ENCODE peak calls at places on chromosomes 1 and 21, in seven cellular contexts. L is stimulated activated CD8-positive, alpha-beta memory T cell treated with anti-CD3 and anti-CD28 coated beads, Interleukin-4, amount 100 ng/mL, for 4 hours; I is CD4-positive, alpha-beta T cell; Y is stimulated activated CD4-positive, alpha-beta T cell treated with anti-CD3 and anti-CD28 coated beads, Interleukin-2, amount 100 ng/mL, for 48 hours; Q is nucleus accumbens; K is activated CD8-positive, alpha-beta memory T cell treated with anti-CD3 and anti-CD28 coated beads for 1 hour; T is NAMALWA. D is an unnamed sample.

GRCh38 chr1:206590025-206590834 is 22.0 kb downstream of the EIF2D start:
- DNase-seq in K (no peak), Y (peak; percentile 56), Q (no peak), T (no peak), L (peak; percentile 41), I (no peak), D (no peak)

GRCh38 chr21:29360799-29361765 is 62.4 kb downstream of the BACH1 start:
- DNase-seq in K (no peak), L (no peak), T (peak; percentile 13), Q (peak; percentile 5), Y (no peak), I (no peak), D (no peak)

GRCh38 chr1:164651378-164651951 is 92.5 kb downstream of the PBX1 start:
- DNase-seq in K (no peak), L (no peak), T (no peak), I (no peak), Y (no peak), Q (no peak), D (no peak)

GRCh38 chr1:241964550-241965241 is 7.1 kb downstream of the BECN2 start:
- DNase-seq in I (no peak), K (no peak), L (no peak), Q (no peak), T (no peak), Y (no peak), D (no peak)

GRCh38 chr21:42721341-42721824 is 68.0 kb downstream of the PDE9A start:
- DNase-seq in K (no peak), T (no peak), I (no peak), L (no peak), Y (no peak), Q (no peak), D (no peak)

GRCh38 chr1:44587796-44588460 is 86.4 kb downstream of the TMEM53 start:
- DNase-seq in L (no peak), T (no peak), I (no peak), K (no peak), Y (no peak), Q (peak; percentile 51), D (no peak)

GRCh38 chr21:36773111-36773510 is 74.2 kb downstream of the SIM2 start:
- DNase-seq in I (no peak), K (no peak), Y (no peak), L (no peak), Q (no peak), T (no peak), D (no peak)

GRCh38 chr1:183635606-183636333 is at the start of gene ARPC5:
- DNase-seq in L (peak; percentile 92), Y (peak; percentile 97), K (peak; percentile 91), Q (peak; percentile 98), T (peak; percentile 100), I (peak; percentile 92), D (peak; percentile 94)

GRCh38 chr21:45543710-45544448 is 1.6 kb upstream of the SLC19A1 start:
- DNase-seq in T (no peak), Q (no peak), K (no peak), L (no peak), I (no peak), Y (no peak), D (no peak)

GRCh38 chr1:153533689-153534201 is 2.0 kb downstream of the S100A6 start:
- DNase-seq in K (no peak), T (no peak), L (no peak), I (no peak), Q (no peak), Y (no peak), D (no peak)

GRCh38 chr1:40316595-40317393 is at the start of gene COL9A2:
- DNase-seq in Y (no peak), K (peak; percentile 42), Q (peak; percentile 85), I (peak; percentile 31), L (peak; percentile 45), T (peak; percentile 84), D (peak; percentile 41)

GRCh38 chr1:7335224-7335879 is 435.7 kb upstream of the VAMP3 start:
- DNase-seq in T (no peak), I (no peak), Y (no peak), Q (no peak), L (no peak), K (no peak), D (no peak)

GRCh38 chr1:230246551-230246950 is 179.5 kb downstream of the GALNT2 start:
- DNase-seq in Q (no peak), T (no peak), L (no peak), Y (no peak), I (no peak), K (no peak), D (no peak)

GRCh38 chr1:84379781-84380180 is 18.5 kb upstream of the DNASE2B start:
- DNase-seq in Y (no peak), T (no peak), I (no peak), Q (no peak), L (no peak), K (no peak), D (no peak)

D was measured in activated T-helper 9 cell treated with anti-CD3 and anti-CD28 coated beads, Interleukin-2, amount 50 U/mL, for 16 hours.